ENCODE peak calls at places on chromosomes 12 and 14, in seven cellular contexts. O is GM23248; J is BE2C; S is HFF-Myc; Y is AG10803; F is CD8-positive, alpha-beta T cell; C is esophagus squamous epithelium. U is an unnamed sample.

GRCh38 chr12:28578833-28579252 is 388.6 kb downstream of the CCDC91 start:
- DNase-seq in O (peak; percentile 64), J (no peak), S (no peak), Y (peak; percentile 9), F (no peak), C (no peak), U (no peak)

GRCh38 chr14:94360945-94361565 is 27.3 kb downstream of the SERPINA1 start:
- DNase-seq in O (no peak), J (no peak), S (no peak), Y (no peak), F (no peak), C (no peak), U (no peak)

GRCh38 chr14:26394114-26394855 is 203.5 kb downstream of the NOVA1 start:
- DNase-seq in O (peak; percentile 47), J (no peak), S (no peak), Y (peak; percentile 1), F (no peak), C (no peak), U (no peak)

GRCh38 chr12:57524814-57525614 is 2.4 kb downstream of the MBD6 start:
- DNase-seq in O (no peak), J (no peak), S (no peak), Y (no peak), F (no peak), C (no peak), U (no peak)

GRCh38 chr12:24527102-24527501 is 421.8 kb downstream of the BCAT1 start:
- DNase-seq in O (no peak), J (no peak), S (no peak), Y (no peak), F (no peak), C (no peak), U (no peak)

GRCh38 chr12:14157129-14157747 is 175.8 kb upstream of the GRIN2B start:
- DNase-seq in O (no peak), J (no peak), S (no peak), Y (no peak), F (no peak), C (no peak), U (no peak)

GRCh38 chr14:23539209-23539866 is 12.2 kb downstream of the ZFHX2 start:
- DNase-seq in O (peak; percentile 46), J (peak; percentile 59), S (no peak), Y (no peak), F (no peak), C (no peak), U (no peak)

GRCh38 chr14:23580152-23580926 is 1.7 kb upstream of the JPH4 start:
- DNase-seq in O (no peak), J (no peak), S (no peak), Y (no peak), F (no peak), C (no peak), U (no peak)

GRCh38 chr12:77204055-77204454 is 138.7 kb upstream of the E2F7 start:
- DNase-seq in O (no peak), J (no peak), S (no peak), Y (no peak), F (no peak), C (no peak), U (no peak)

GRCh38 chr12:32397703-32398102 is 1.7 kb upstream of the FGD4 start:
- DNase-seq in O (no peak), J (no peak), S (no peak), Y (no peak), F (no peak), C (no peak), U (no peak)

GRCh38 chr14:23300687-23301223 is 1.9 kb downstream of the PPP1R3E start:
- DNase-seq in O (peak; percentile 64), J (no peak), S (no peak), Y (no peak), F (no peak), C (no peak), U (no peak)

GRCh38 chr12:91877022-91877421 is 268.6 kb downstream of the BTG1 start:
- DNase-seq in O (peak; percentile 30), J (no peak), S (peak; percentile 6), Y (peak; percentile 67), F (peak; percentile 78), C (peak; percentile 9), U (no peak)

GRCh38 chr14:52155656-52156213 is 86.9 kb upstream of the NID2 start:
- DNase-seq in O (no peak), J (no peak), S (no peak), Y (no peak), F (no peak), C (no peak), U (no peak)

GRCh38 chr14:78107171-78107570 is 63.0 kb upstream of the NRXN3 start:
- DNase-seq in O (no peak), J (no peak), S (no peak), Y (no peak), F (no peak), C (no peak), U (no peak)

GRCh38 chr14:102125546-102125945 is 14.2 kb upstream of the WDR20 start:
- DNase-seq in O (no peak), J (no peak), S (no peak), Y (no peak), F (no peak), C (no peak), U (no peak)

GRCh38 chr14:91464615-91465205 is 45.4 kb downstream of the PPP4R3A start:
- DNase-seq in O (no peak), J (no peak), S (no peak), Y (no peak), F (no peak), C (no peak), U (no peak)

GRCh38 chr12:5375547-5376295 is 56.2 kb upstream of the NTF3 start:
- DNase-seq in O (no peak), J (no peak), S (no peak), Y (no peak), F (no peak), C (no peak), U (no peak)

GRCh38 chr12:131003676-131004075 is 50.0 kb downstream of the ADGRD1 start:
- DNase-seq in O (no peak), J (no peak), S (no peak), Y (no peak), F (no peak), C (no peak), U (no peak)

GRCh38 chr14:71165121-71165574 is 257.9 kb downstream of the PCNX1 start:
- DNase-seq in O (peak; percentile 52), J (peak; percentile 76), S (no peak), Y (peak; percentile 34), F (no peak), C (no peak), U (no peak)

GRCh38 chr12:129659927-129660326 is 243.9 kb downstream of the TMEM132D start:
- DNase-seq in O (no peak), J (no peak), S (peak; percentile 46), Y (no peak), F (no peak), C (no peak), U (no peak)

GRCh38 chr14:101721951-101722661 is 39.4 kb upstream of the PPP2R5C start:
- DNase-seq in O (peak; percentile 75), J (no peak), S (peak; percentile 60), Y (peak; percentile 54), F (peak; percentile 60), C (no peak), U (peak; percentile 76)

GRCh38 chr12:31732926-31733548 is 4.2 kb upstream of the AMN1 start:
- DNase-seq in O (peak; percentile 83), J (no peak), S (peak; percentile 76), Y (peak; percentile 75), F (no peak), C (no peak), U (peak; percentile 34)

GRCh38 chr14:102925646-102926045 is 3.2 kb downstream of the AMN start:
- DNase-seq in O (no peak), J (no peak), S (no peak), Y (no peak), F (no peak), C (no peak), U (no peak)

GRCh38 chr14:92524603-92525185 is 11.1 kb downstream of the RIN3 start:
- DNase-seq in O (no peak), J (no peak), S (no peak), Y (no peak), F (no peak), C (no peak), U (no peak)

GRCh38 chr14:20327005-20327869 is 5.8 kb downstream of the CCNB1IP1 start:
- DNase-seq in O (peak; percentile 78), J (peak; percentile 21), S (peak; percentile 38), Y (peak; percentile 68), F (no peak), C (no peak), U (no peak)

GRCh38 chr12:96073346-96074336 is 38.3 kb upstream of the LTA4H start:
- DNase-seq in O (peak; percentile 20), J (no peak), S (no peak), Y (no peak), F (no peak), C (no peak), U (no peak)

GRCh38 chr14:105999361-106000028 is 473.1 kb downstream of the TMEM121 start:
- DNase-seq in O (peak; percentile 58), J (peak; percentile 83), S (no peak), Y (peak; percentile 3), F (peak; percentile 70), C (no peak), U (no peak)

GRCh38 chr12:45988259-45988658 is 2.1 kb downstream of the SCAF11 start:
- DNase-seq in O (peak; percentile 86), J (no peak), S (no peak), Y (peak; percentile 40), F (no peak), C (no peak), U (no peak)
- H3K4me3 ChIP-seq in O (peak overlapping the region; percentile 80), J (peak overlapping the region; percentile 81), S (peak overlapping the region; percentile 81), Y (peak overlapping the region; percentile 87), F (no peak overlapping the region), C (no peak overlapping the region), U (peak overlapping the region; percentile 69)

DNA sequence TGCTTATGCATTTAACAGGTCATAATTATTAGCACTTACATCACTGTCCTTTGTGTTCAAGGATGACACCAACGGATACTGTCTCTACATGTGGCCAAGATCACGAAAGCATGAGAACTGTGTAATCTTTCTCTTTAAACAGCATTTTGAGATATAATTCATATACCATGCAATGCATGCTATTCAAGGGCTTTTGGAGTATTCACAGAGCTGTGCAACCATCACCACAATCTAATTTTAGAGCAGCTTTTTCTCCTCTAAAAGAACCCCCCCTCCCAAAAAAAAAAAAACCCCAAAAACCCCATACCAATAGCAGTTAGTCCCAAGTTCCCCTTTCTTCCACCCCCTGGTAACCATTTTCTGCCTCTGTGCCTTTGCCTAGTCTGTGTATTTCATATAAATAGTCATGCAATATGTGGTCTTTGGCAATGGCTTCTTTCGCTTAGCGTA is 60.6 kb downstream of the SPRING1 start:
- DNase-seq in O (no peak), J (no peak), S (no peak), Y (no peak), F (no peak), C (no peak), U (no peak)
- H3K4me3 ChIP-seq in O (no peak overlapping the region), J (no peak overlapping the region), S (no peak overlapping the region), Y (no peak overlapping the region), F (no peak overlapping the region), C (no peak overlapping the region), U (no peak overlapping the region)

GRCh38 chr12:99771659-99772058 is 124.1 kb downstream of the GARIN6 start:
- DNase-seq in O (no peak), J (no peak), S (no peak), Y (no peak), F (no peak), C (no peak), U (no peak)
- H3K4me3 ChIP-seq in O (no peak overlapping the region), J (no peak overlapping the region), S (no peak overlapping the region), Y (no peak overlapping the region), F (no peak overlapping the region), C (no peak overlapping the region), U (no peak overlapping the region)

GRCh38 chr12:132328282-132329029 is 933 bp downstream of the GALNT9 start:
- DNase-seq in O (no peak), J (no peak), S (no peak), Y (no peak), F (no peak), C (no peak), U (no peak)
- H3K4me3 ChIP-seq in O (peak overlapping the region; percentile 60), J (no peak overlapping the region), S (no peak overlapping the region), Y (no peak overlapping the region), F (no peak overlapping the region), C (no peak overlapping the region), U (no peak overlapping the region)

U was measured in BJ.